ENCODE peak calls at places on chromosomes 2 and 18, in eight cellular contexts. One of them, this sample, is unnamed.
A peak's percentile ranks its signal among the peaks of the same experiment; 100 is the strongest.

GRCh38 chr2:177568393-177568792 is 175.8 kb downstream of the AGPS start:
- DNase-seq in AG08395: no peak
- DNase-seq in NCI-H748 treated with DMSO at 0.1 percent for 48 hours: no peak
- DNase-seq in nephron progenitor cell: no peak
- DNase-seq in HEK293T: no peak
- DNase-seq in GM12878: no peak
- DNase-seq in colonic mucosa: no peak
- DNase-seq in Ammon's horn: no peak
- DNase-seq in this sample: no peak

GRCh38 chr18:60003610-60004185 is 103.9 kb downstream of the PMAIP1 start:
- DNase-seq in AG08395: no peak
- DNase-seq in NCI-H748 treated with DMSO at 0.1 percent for 48 hours: no peak
- DNase-seq in nephron progenitor cell: no peak
- DNase-seq in HEK293T: no peak
- DNase-seq in GM12878: no peak
- DNase-seq in colonic mucosa: no peak
- DNase-seq in Ammon's horn: no peak
- DNase-seq in this sample: peak; percentile 70

GRCh38 chr2:71882236-71882946 is 265.3 kb downstream of the CYP26B1 start:
- DNase-seq in AG08395: no peak
- DNase-seq in NCI-H748 treated with DMSO at 0.1 percent for 48 hours: no peak
- DNase-seq in nephron progenitor cell: no peak
- DNase-seq in HEK293T: no peak
- DNase-seq in GM12878: no peak
- DNase-seq in colonic mucosa: no peak
- DNase-seq in Ammon's horn: no peak
- DNase-seq in this sample: no peak

GRCh38 chr2:88620015-88620414 is 7.2 kb downstream of the EIF2AK3 start:
- DNase-seq in AG08395: no peak
- DNase-seq in NCI-H748 treated with DMSO at 0.1 percent for 48 hours: no peak
- DNase-seq in nephron progenitor cell: no peak
- DNase-seq in HEK293T: no peak
- DNase-seq in GM12878: no peak
- DNase-seq in colonic mucosa: no peak
- DNase-seq in Ammon's horn: no peak
- DNase-seq in this sample: no peak

GRCh38 chr18:38551881-38552280 is 986.3 kb upstream of the CELF4 start:
- DNase-seq in AG08395: no peak
- DNase-seq in NCI-H748 treated with DMSO at 0.1 percent for 48 hours: no peak
- DNase-seq in nephron progenitor cell: no peak
- DNase-seq in HEK293T: no peak
- DNase-seq in GM12878: no peak
- DNase-seq in colonic mucosa: no peak
- DNase-seq in Ammon's horn: no peak
- DNase-seq in this sample: no peak

GRCh38 chr2:11344956-11345671 is 678 bp upstream of the ROCK2 start:
- DNase-seq in AG08395: peak; percentile 76
- DNase-seq in NCI-H748 treated with DMSO at 0.1 percent for 48 hours: no peak
- DNase-seq in nephron progenitor cell: no peak
- DNase-seq in HEK293T: no peak
- DNase-seq in GM12878: no peak
- DNase-seq in colonic mucosa: peak; percentile 78
- DNase-seq in Ammon's horn: peak; percentile 54
- DNase-seq in this sample: peak; percentile 47

GRCh38 chr2:118249970-118250369 is 161.7 kb downstream of the INSIG2 start:
- DNase-seq in AG08395: peak; percentile 71
- DNase-seq in NCI-H748 treated with DMSO at 0.1 percent for 48 hours: no peak
- DNase-seq in nephron progenitor cell: no peak
- DNase-seq in HEK293T: no peak
- DNase-seq in GM12878: no peak
- DNase-seq in colonic mucosa: no peak
- DNase-seq in Ammon's horn: no peak
- DNase-seq in this sample: no peak

GRCh38 chr18:30957086-30957485 is 85.5 kb downstream of the DSC3 start:
- DNase-seq in AG08395: no peak
- DNase-seq in NCI-H748 treated with DMSO at 0.1 percent for 48 hours: no peak
- DNase-seq in nephron progenitor cell: no peak
- DNase-seq in HEK293T: no peak
- DNase-seq in GM12878: no peak
- DNase-seq in colonic mucosa: no peak
- DNase-seq in Ammon's horn: no peak
- DNase-seq in this sample: no peak

GRCh38 chr2:188181035-188181434 is 110.6 kb upstream of the GULP1 start:
- DNase-seq in AG08395: no peak
- DNase-seq in NCI-H748 treated with DMSO at 0.1 percent for 48 hours: no peak
- DNase-seq in nephron progenitor cell: no peak
- DNase-seq in HEK293T: no peak
- DNase-seq in GM12878: no peak
- DNase-seq in colonic mucosa: no peak
- DNase-seq in Ammon's horn: no peak
- DNase-seq in this sample: no peak

GRCh38 chr2:239950144-239950920 is 74.8 kb downstream of the NDUFA10 start:
- DNase-seq in AG08395: no peak
- DNase-seq in NCI-H748 treated with DMSO at 0.1 percent for 48 hours: no peak
- DNase-seq in nephron progenitor cell: no peak
- DNase-seq in HEK293T: no peak
- DNase-seq in GM12878: no peak
- DNase-seq in colonic mucosa: no peak
- DNase-seq in Ammon's horn: no peak
- DNase-seq in this sample: no peak

GRCh38 chr2:98091738-98092137 is 4.8 kb downstream of the VWA3B start:
- DNase-seq in AG08395: no peak
- DNase-seq in NCI-H748 treated with DMSO at 0.1 percent for 48 hours: no peak
- DNase-seq in nephron progenitor cell: no peak
- DNase-seq in HEK293T: no peak
- DNase-seq in GM12878: no peak
- DNase-seq in colonic mucosa: no peak
- DNase-seq in Ammon's horn: peak; percentile 23
- DNase-seq in this sample: no peak

GRCh38 chr2:197358927-197359326 is 48.3 kb upstream of the ANKRD44 start:
- DNase-seq in AG08395: peak; percentile 44
- DNase-seq in NCI-H748 treated with DMSO at 0.1 percent for 48 hours: no peak
- DNase-seq in nephron progenitor cell: no peak
- DNase-seq in HEK293T: no peak
- DNase-seq in GM12878: no peak
- DNase-seq in colonic mucosa: no peak
- DNase-seq in Ammon's horn: no peak
- DNase-seq in this sample: no peak

GRCh38 chr2:67465623-67466022 is 68.5 kb downstream of the ETAA1 start:
- DNase-seq in AG08395: no peak
- DNase-seq in NCI-H748 treated with DMSO at 0.1 percent for 48 hours: no peak
- DNase-seq in nephron progenitor cell: no peak
- DNase-seq in HEK293T: no peak
- DNase-seq in GM12878: no peak
- DNase-seq in colonic mucosa: no peak
- DNase-seq in Ammon's horn: no peak
- DNase-seq in this sample: no peak

GRCh38 chr18:74284501-74285004 is 7.2 kb downstream of the CYB5A start:
- DNase-seq in AG08395: no peak
- DNase-seq in NCI-H748 treated with DMSO at 0.1 percent for 48 hours: peak; percentile 70
- DNase-seq in nephron progenitor cell: no peak
- DNase-seq in HEK293T: no peak
- DNase-seq in GM12878: no peak
- DNase-seq in colonic mucosa: no peak
- DNase-seq in Ammon's horn: peak; percentile 64
- DNase-seq in this sample: no peak

This sample was measured in SK-N-DZ.